ENCODE peak calls at places on chromosomes 13 and 19, in four cellular contexts. W is neural progenitor cell, F is T1000, S is amygdala. Y is an unnamed sample.

GRCh38 chr13:45162821-45163220 is 38.0 kb downstream of the KCTD4 start:
- DNase-seq in S (no peak), W (no peak), F (no peak), Y (peak; percentile 74)

GRCh38 chr13:36713842-36714241 is 40.0 kb downstream of the SERTM1 start:
- DNase-seq in S (no peak), F (no peak), W (no peak), Y (no peak)

GRCh38 chr13:36212789-36213188 is 1.6 kb downstream of the SOHLH2 start:
- DNase-seq in S (no peak), W (peak; percentile 46), F (no peak), Y (no peak)

GRCh38 chr19:35404879-35405622 is 34.2 kb downstream of the GPR42 start:
- DNase-seq in W (peak; percentile 39), S (no peak), F (no peak), Y (peak; percentile 50)

GRCh38 chr19:1181606-1182005 is 7.5 kb upstream of the SBNO2 start:
- DNase-seq in W (no peak), F (no peak), S (no peak), Y (no peak)

GRCh38 chr19:16386619-16387240 is 62.1 kb downstream of the KLF2 start:
- DNase-seq in F (peak; percentile 11), W (peak; percentile 61), S (peak; percentile 35), Y (peak; percentile 18)

GRCh38 chr13:100209857-100210580 is 121.1 kb downstream of the PCCA start:
- DNase-seq in S (no peak), W (no peak), F (no peak), Y (no peak)

GRCh38 chr13:48603375-48603774 is 50.4 kb upstream of the CYSLTR2 start:
- DNase-seq in F (no peak), W (no peak), S (no peak), Y (no peak)

GRCh38 chr19:1618157-1619093 is 13.2 kb upstream of the UQCR11 start:
- DNase-seq in W (peak; percentile 44), S (no peak), F (no peak), Y (no peak)

GRCh38 chr19:31223805-31224534 is 125.3 kb downstream of the TSHZ3 start:
- DNase-seq in W (no peak), S (no peak), F (peak; percentile 19), Y (peak; percentile 88)

GRCh38 chr19:47266401-47266885 is 8.2 kb upstream of the INAFM1 start:
- DNase-seq in S (no peak), W (no peak), F (no peak), Y (no peak)

GRCh38 chr19:11251650-11252314 is 10.5 kb downstream of the DOCK6 start:
- DNase-seq in W (no peak), S (no peak), F (no peak), Y (no peak)

GRCh38 chr19:1860133-1860775 is 3.1 kb downstream of the KLF16 start:
- DNase-seq in W (peak; percentile 86), S (peak; percentile 58), F (peak; percentile 57), Y (no peak)

GRCh38 chr19:39843919-39844793 is 2.0 kb downstream of the FBL start:
- DNase-seq in F (no peak), W (peak; percentile 60), S (no peak), Y (no peak)

GRCh38 chr13:77511552-77511951 is 24.0 kb upstream of the SCEL start:
- DNase-seq in W (no peak), S (no peak), F (no peak), Y (no peak)

GRCh38 chr19:1945899-1946298 is 4.9 kb downstream of the CSNK1G2 start:
- DNase-seq in S (no peak), W (peak; percentile 84), F (no peak), Y (no peak)

GRCh38 chr19:8512115-8512967 is 1.6 kb downstream of the ZNF414 start:
- DNase-seq in W (peak; percentile 33), S (no peak), F (no peak), Y (no peak)

GRCh38 chr13:50318887-50319286 is 303.6 kb downstream of the KCNRG start:
- DNase-seq in S (no peak), W (peak; percentile 8), F (no peak), Y (no peak)

GRCh38 chr13:99386911-99387788 is 80.0 kb upstream of the GPR183 start:
- DNase-seq in W (peak; percentile 73), F (no peak), S (no peak), Y (no peak)

GRCh38 chr19:17255150-17255621 is 9.4 kb downstream of the USHBP1 start:
- DNase-seq in F (no peak), W (no peak), S (no peak), Y (no peak)

GRCh38 chr19:54207908-54208783 is 7.5 kb downstream of the RPS9 start:
- DNase-seq in W (no peak), S (peak; percentile 46), F (no peak), Y (no peak)

GRCh38 chr13:79859756-79860155 is 378.8 kb downstream of the NDFIP2 start:
- DNase-seq in W (no peak), F (no peak), S (no peak), Y (no peak)

GRCh38 chr19:4456566-4456842 is 1.1 kb downstream of the UBXN6 start:
- DNase-seq in F (no peak), W (peak; percentile 53), S (no peak), Y (no peak)

GRCh38 chr19:42324655-42325307 is 654 bp upstream of the MEGF8 start:
- DNase-seq in F (no peak), W (peak; percentile 47), S (no peak), Y (no peak)

GRCh38 chr13:99383946-99384345 is 76.7 kb upstream of the GPR183 start:
- DNase-seq in S (no peak), W (no peak), F (no peak), Y (no peak)

GRCh38 chr13:49858183-49858856 is 65.8 kb upstream of the KPNA3 start:
- DNase-seq in F (peak; percentile 36), S (no peak), W (no peak), Y (peak; percentile 78)

Y was measured in AG09309.